ENCODE peak calls at places on chromosomes 16 and 17, in five cellular contexts. T is esophagus muscularis mucosa, X is tibial nerve, N is testis, C is heart left ventricle. B is an unnamed sample.

GRCh38 chr17:41406205-41406604 is 8.8 kb upstream of the KRT31 start:
- DNase-seq in T (no peak), X (no peak), N (no peak), C (no peak), B (no peak)

GRCh38 chr17:36697907-36698526 is 96.6 kb downstream of the MRM1 start:
- DNase-seq in T (no peak), X (no peak), N (peak; percentile 18), C (no peak), B (no peak)

GRCh38 chr17:50688168-50688719 is 19.5 kb downstream of the ANKRD40 start:
- DNase-seq in T (no peak), X (no peak), N (no peak), C (no peak), B (no peak)

GRCh38 chr17:44278006-44278405 is 10.1 kb upstream of the SLC4A1 start:
- DNase-seq in T (no peak), X (no peak), N (no peak), C (no peak), B (no peak)

GRCh38 chr17:53950858-53951250 is 128.1 kb downstream of the KIF2B start:
- DNase-seq in T (no peak), X (no peak), N (no peak), C (no peak), B (no peak)

GRCh38 chr17:2928294-2928890 is 132.2 kb downstream of the RAP1GAP2 start:
- DNase-seq in T (no peak), X (no peak), N (no peak), C (no peak), B (peak; percentile 66)

GRCh38 chr16:23353440-23353839 is 51.3 kb downstream of the SCNN1B start:
- DNase-seq in T (no peak), X (no peak), N (no peak), C (no peak), B (peak; percentile 82)

GRCh38 chr17:56545930-56546329 is 47.6 kb upstream of the NOG start:
- DNase-seq in T (no peak), X (no peak), N (no peak), C (no peak), B (no peak)

GRCh38 chr17:8862213-8863056 is 5.0 kb downstream of the PIK3R6 start:
- DNase-seq in T (no peak), X (no peak), N (no peak), C (no peak), B (no peak)

GRCh38 chr16:57699481-57699880 is 4.9 kb downstream of the DRC7 start:
- DNase-seq in T (no peak), X (no peak), N (no peak), C (no peak), B (no peak)

GRCh38 chr17:43779145-43780125 is 658 bp upstream of the DUSP3 start:
- DNase-seq in T (no peak), X (no peak), N (no peak), C (no peak), B (no peak)

GRCh38 chr17:66531826-66532439 is 229.5 kb downstream of the PRKCA start:
- DNase-seq in T (no peak), X (no peak), N (no peak), C (no peak), B (no peak)

GRCh38 chr17:38743556-38744171 is 4.5 kb downstream of the PCGF2 start:
- DNase-seq in T (no peak), X (no peak), N (no peak), C (peak; percentile 20), B (no peak)

GRCh38 chr17:6097005-6097279 is 26.8 kb downstream of the WSCD1 start:
- DNase-seq in T (no peak), X (no peak), N (no peak), C (no peak), B (no peak)

GRCh38 chr16:1057252-1057932 is 15.2 kb upstream of the SSTR5 start:
- DNase-seq in T (no peak), X (no peak), N (peak; percentile 42), C (no peak), B (peak; percentile 46)

GRCh38 chr17:59706900-59707181 is 389 bp downstream of the PTRH2 start:
- DNase-seq in T (no peak), X (no peak), N (no peak), C (no peak), B (no peak)

DNA sequence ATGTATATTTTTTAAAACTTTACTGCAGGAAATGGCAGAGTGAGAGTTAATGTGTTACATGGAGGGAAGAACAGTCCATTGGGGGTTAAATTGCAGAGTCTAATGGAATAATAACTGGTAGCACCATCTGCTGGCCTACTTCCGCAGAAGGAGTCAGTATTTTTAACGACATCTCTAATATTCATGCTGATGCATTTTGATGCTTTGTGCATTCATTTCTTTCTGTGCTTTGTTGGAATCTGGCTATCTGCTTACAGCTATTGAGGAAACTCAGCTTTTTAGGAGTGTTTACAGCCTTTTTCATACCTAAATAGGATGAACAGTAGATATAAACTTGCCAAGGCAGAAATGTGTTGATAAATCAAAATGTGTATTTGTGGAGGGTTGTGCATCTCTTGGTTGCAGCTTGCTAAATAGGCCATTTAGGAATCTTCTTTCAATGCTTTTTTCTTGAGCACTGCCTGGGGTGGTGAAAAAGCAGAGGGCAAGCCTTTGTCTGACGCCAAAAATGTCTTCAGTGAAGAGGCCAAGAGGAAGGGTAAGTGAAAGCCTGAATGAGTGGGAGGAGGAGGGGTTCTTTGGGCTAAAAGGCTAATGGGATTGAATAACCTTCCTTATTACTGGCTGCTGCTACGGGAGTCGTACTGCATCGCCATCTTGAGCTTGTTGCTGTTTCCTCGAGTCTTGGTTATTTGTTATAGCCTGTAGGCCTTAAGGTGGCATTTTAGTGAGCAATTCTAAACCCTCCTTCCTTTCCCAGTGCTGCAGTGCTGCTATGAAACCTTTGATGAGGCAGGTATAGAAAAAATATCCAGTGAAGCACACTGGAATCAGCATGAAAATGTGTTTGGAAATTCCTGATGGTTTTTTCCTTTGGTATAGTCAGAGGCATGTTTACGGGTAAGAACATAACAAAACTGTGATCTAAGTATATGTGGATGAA is 153.3 kb downstream of the CHD9 start:
- DNase-seq in T (no peak), X (no peak), N (peak; percentile 78), C (no peak), B (peak; percentile 45)
- TF ChIP-seq POLR2A in T (no peak), X (no peak), N (no peak), C (no peak), B (peak; percentile 25)

GRCh38 chr17:78558181-78558850 is 18.9 kb downstream of the DNAH17 start:
- DNase-seq in T (no peak), X (no peak), N (no peak), C (peak; percentile 14), B (no peak)
- TF ChIP-seq CTCF in T (no peak), X (no peak), N (no peak), C (no peak), B (no peak)

GRCh38 chr17:1216209-1216937 is 36.6 kb upstream of the ABR start:
- DNase-seq in T (no peak), X (no peak), N (no peak), C (no peak), B (no peak)
- TF ChIP-seq POLR2A in T (no peak), X (no peak), N (no peak), C (no peak), B (no peak)

DNA sequence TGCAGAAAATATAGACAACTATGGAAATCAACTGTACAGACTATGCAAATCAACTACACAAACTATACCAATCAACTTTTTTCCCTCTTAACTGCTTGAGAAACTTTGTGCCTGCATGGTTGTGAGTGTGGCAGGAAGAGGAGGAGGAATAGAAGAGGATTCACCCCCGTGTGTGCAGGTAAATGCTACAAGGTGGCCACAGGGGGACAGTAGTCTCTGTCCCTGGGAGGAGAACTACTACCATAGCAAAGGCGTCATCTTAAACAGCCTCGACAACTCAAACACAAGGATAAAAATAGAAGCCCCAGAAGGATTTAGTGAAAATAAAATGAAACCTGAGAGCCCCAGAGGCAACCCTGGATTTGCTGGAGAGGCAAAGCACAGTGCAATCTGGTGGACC is 199.6 kb upstream of the DYNLRB2 start:
- DNase-seq in T (no peak), X (no peak), N (no peak), C (no peak), B (no peak)
- TF ChIP-seq CTCF in T (no peak), X (no peak), N (no peak), C (no peak), B (no peak)

DNA sequence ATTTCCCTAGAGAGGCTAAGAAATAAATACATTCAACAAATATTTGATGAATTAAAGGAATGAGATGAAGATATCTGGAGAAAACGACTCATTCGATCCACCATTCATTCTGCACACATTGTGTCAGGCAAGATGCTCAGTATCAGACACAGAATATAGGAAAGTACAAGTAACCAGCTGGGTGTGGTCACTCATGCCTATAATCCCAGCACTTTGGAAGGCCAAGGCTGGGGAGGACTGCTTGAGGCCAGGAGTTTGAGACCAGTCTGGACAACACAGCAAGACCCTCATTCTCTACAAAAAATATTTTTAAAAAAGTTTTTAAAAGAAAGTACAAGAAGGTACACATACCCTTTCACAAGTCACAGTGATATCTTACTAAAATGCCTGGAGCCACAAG is 42.3 kb downstream of the CRLF3 start:
- DNase-seq in T (no peak), X (no peak), N (no peak), C (no peak), B (no peak)
- TF ChIP-seq POLR2A in T (no peak), X (no peak), N (no peak), C (no peak), B (no peak)

B was measured in body of pancreas.